ENCODE peak calls at places on chromosomes 7 and 10, in eight cellular contexts. X, S, Y, C, Q, J, I and H are unnamed samples.

GRCh38 chr10:42690449-42691360 is 52.3 kb upstream of the ZNF33B start:
- DNase-seq in J (no peak), X (no peak), C (no peak), Y (no peak), Q (peak; percentile 3), S (no peak), I (no peak), H (no peak)

GRCh38 chr7:78709658-78710057 is 743.8 kb downstream of the MAGI2 start:
- DNase-seq in X (no peak), S (no peak), C (no peak), Q (no peak), Y (no peak), J (no peak), I (no peak), H (no peak)

GRCh38 chr7:50267525-50268041 is 36.9 kb upstream of the IKZF1 start:
- DNase-seq in J (peak; percentile 37), Q (no peak), S (no peak), X (no peak), Y (no peak), I (no peak), C (no peak), H (no peak)

GRCh38 chr7:47743898-47744612 is 162.1 kb upstream of the TNS3 start:
- DNase-seq in Y (no peak), X (no peak), J (no peak), C (no peak), I (peak; percentile 60), Q (no peak), S (no peak), H (no peak)

GRCh38 chr7:123727071-123727837 is 21.5 kb downstream of the WASL start:
- DNase-seq in Y (no peak), Q (no peak), C (no peak), I (no peak), J (no peak), X (no peak), S (no peak), H (no peak)

GRCh38 chr7:30068117-30068516 is 39.9 kb downstream of the PLEKHA8 start:
- DNase-seq in S (no peak), Y (no peak), I (no peak), X (no peak), J (no peak), Q (no peak), C (no peak), H (no peak)

GRCh38 chr10:96292971-96293909 is 11.0 kb upstream of the DNTT start:
- DNase-seq in S (peak; percentile 9), J (peak; percentile 76), I (peak; percentile 61), C (no peak), X (no peak), Y (no peak), Q (peak; percentile 49), H (peak; percentile 26)

GRCh38 chr7:71601840-71602239 is 469.9 kb downstream of the GALNT17 start:
- DNase-seq in Q (no peak), I (no peak), C (no peak), J (no peak), S (peak; percentile 39), X (no peak), Y (no peak), H (no peak)

GRCh38 chr10:26367771-26368170 is 70.4 kb upstream of the APBB1IP start:
- DNase-seq in S (peak; percentile 61), C (no peak), Q (peak; percentile 27), Y (no peak), I (peak; percentile 78), J (peak; percentile 57), X (no peak), H (no peak)

GRCh38 chr10:121282797-121283515 is 315.3 kb downstream of the FGFR2 start:
- DNase-seq in Y (no peak), S (no peak), C (no peak), X (no peak), Q (no peak), I (no peak), J (no peak), H (no peak)

GRCh38 chr10:132578287-132578951 is 40.8 kb downstream of the INPP5A start:
- DNase-seq in J (no peak), X (peak; percentile 59), Y (no peak), S (no peak), I (no peak), Q (no peak), C (no peak), H (no peak)

GRCh38 chr7:28872226-28872625 is 85.9 kb downstream of the TRIL start:
- DNase-seq in X (no peak), S (no peak), C (no peak), J (no peak), Q (no peak), Y (no peak), I (no peak), H (no peak)

GRCh38 chr10:88194041-88194887 is 330.8 kb downstream of the PTEN start:
- DNase-seq in I (no peak), X (no peak), S (no peak), C (no peak), Y (no peak), Q (no peak), J (no peak), H (no peak)

GRCh38 chr7:47535033-47535703 is 46.7 kb downstream of the TNS3 start:
- DNase-seq in J (no peak), C (no peak), S (no peak), Y (no peak), X (no peak), Q (no peak), I (peak; percentile 75), H (no peak)

GRCh38 chr10:69647819-69648218 is 17.8 kb downstream of the FAM241B start:
- DNase-seq in Y (no peak), Q (no peak), I (no peak), S (no peak), X (peak; percentile 39), J (no peak), C (no peak), H (no peak)

GRCh38 chr10:43203491-43204393 is 63.1 kb downstream of the RASGEF1A start:
- DNase-seq in C (peak; percentile 63), X (peak; percentile 61), Y (peak; percentile 67), I (peak; percentile 65), S (peak; percentile 2), J (peak; percentile 18), Q (no peak), H (no peak)

GRCh38 chr7:75977741-75978140 is 16.7 kb downstream of the TMEM120A start:
- DNase-seq in Q (no peak), J (no peak), S (no peak), X (peak; percentile 88), I (no peak), C (peak; percentile 92), Y (peak; percentile 78), H (no peak)

GRCh38 chr7:35716038-35716803 is 21.3 kb upstream of the HERPUD2 start:
- DNase-seq in I (no peak), Q (no peak), S (no peak), Y (no peak), X (no peak), C (peak; percentile 81), J (no peak), H (no peak)

GRCh38 chr7:2047272-2047581 is 185.5 kb downstream of the MAD1L1 start:
- DNase-seq in I (no peak), Q (no peak), Y (no peak), J (no peak), S (no peak), C (no peak), X (no peak), H (no peak)

DNA sequence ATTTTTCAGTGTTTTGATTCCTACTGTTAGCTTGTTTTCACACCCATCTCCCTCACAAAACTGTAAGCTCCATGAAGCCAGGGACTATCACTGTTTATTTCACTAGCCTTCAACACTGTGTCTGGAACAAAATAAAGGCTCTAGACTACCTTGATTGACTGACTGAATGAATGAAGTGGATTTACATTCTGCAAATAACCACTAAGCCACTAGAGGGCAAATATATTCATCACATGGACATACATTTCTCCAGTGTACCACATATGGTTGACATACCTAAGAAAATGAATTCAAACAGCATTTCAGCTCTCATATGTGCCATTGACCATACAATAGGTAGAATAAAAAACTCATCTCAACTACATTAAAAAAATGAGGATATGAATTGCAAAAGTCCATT is 185.9 kb downstream of the RAB11FIP2 start:
- DNase-seq in S (no peak), C (no peak), I (peak; percentile 36), X (no peak), Y (no peak), J (peak; percentile 45), Q (peak; percentile 29), H (peak; percentile 29)
- TF ChIP-seq CTCF in S (peak; percentile 64), C (no peak), I (peak; percentile 57), X (no peak), Y (no peak), J (peak; percentile 45), Q (peak; percentile 17), H (peak; percentile 48)

DNA sequence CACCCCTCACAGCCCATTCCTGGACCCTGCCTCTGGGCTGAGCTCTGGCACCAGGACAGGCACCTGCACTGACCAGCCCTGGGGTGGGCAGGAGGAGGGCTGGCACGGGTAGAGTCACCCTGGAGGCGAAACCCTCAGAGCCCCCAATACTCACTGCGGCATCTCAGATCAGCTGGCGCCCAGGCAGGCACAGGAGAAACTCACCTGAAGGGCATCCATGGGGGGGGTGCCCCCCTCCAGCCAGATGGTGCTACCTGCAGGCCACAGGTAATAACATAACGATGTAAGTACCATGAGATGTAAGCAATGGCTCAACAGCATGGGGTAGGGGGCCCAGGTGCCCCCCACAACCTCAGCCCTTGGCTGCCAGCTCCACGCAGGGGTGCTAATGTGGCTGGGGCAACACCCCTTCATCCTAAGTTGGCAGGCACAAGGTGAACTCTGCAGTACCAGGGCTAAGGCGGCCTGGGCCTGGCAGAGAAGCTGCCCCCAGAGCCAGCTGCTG is 12.1 kb upstream of the PYROXD2 start:
- DNase-seq in C (no peak), X (peak; percentile 47), I (no peak), J (no peak), Y (no peak), S (no peak), Q (no peak), H (no peak)
- TF ChIP-seq CTCF in C (no peak), X (no peak), I (no peak), J (no peak), Y (no peak), S (no peak), Q (no peak), H (no peak)

DNA sequence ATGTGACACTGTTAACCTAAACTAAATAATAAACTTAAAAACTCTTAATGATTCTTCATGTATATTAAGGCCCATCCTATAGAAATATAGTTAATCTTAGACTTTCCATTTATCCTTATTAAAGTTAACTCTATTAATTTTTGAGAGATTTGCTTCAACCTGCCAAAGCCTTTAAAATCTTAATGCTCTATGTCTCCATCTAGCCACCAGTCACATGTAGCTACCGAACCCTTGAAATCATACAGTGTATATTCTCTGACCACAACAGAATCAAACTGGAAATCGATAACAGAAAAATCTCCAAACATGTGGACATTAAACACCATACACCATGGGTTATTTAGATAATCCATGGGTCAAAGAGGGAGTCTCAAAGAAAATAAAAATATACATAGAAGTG is 51.9 kb downstream of the ASZ1 start:
- DNase-seq in S (no peak), X (no peak), I (no peak), J (no peak), Y (no peak), Q (no peak), C (no peak), H (no peak)
- TF ChIP-seq CTCF in S (no peak), X (no peak), I (peak; percentile 24), J (no peak), Y (no peak), Q (no peak), C (no peak), H (peak; percentile 11)

DNA sequence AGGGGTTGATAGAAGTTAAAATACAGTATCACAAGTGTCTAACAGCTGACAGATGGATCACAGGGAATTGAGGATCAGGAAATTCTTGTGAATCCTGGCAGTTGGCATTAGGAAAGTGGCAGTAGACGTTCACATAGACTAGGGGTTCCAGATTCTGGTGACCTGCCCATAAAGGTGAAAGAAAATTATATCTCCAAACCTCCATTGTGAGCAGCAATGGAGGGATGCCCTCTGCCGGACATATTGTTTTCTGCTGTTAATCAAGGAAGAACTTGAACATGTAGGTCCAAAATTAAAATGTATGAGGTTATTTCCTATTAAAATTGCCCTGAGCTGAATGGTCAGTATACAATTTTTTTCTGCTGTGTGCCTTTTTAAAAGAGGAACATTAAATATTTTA is 5.1 kb downstream of the NME8 start:
- DNase-seq in I (no peak), S (no peak), J (peak; percentile 54), Q (peak; percentile 21), Y (no peak), X (no peak), C (no peak), H (peak; percentile 14)
- TF ChIP-seq CTCF in I (peak; percentile 49), S (peak; percentile 63), J (peak; percentile 47), Q (peak; percentile 40), Y (no peak), X (no peak), C (no peak), H (peak; percentile 54)